ENCODE peak calls at places on chromosomes 2 and 18, in six cellular contexts. One of them, this sample, is unnamed.

GRCh38 chr18:61039251-61039650 is 294.0 kb upstream of the CDH20 start:
- DNase-seq in ecto neural progenitor cell: no peak
- DNase-seq in BJ: no peak
- DNase-seq in germinal center: no peak
- DNase-seq in lower leg skin: no peak
- DNase-seq in GM12865: no peak
- DNase-seq in this sample: no peak

GRCh38 chr2:33598472-33599174 is 476 bp downstream of the FAM98A start:
- DNase-seq in ecto neural progenitor cell: peak; percentile 64
- DNase-seq in BJ: no peak
- DNase-seq in germinal center: peak; percentile 45
- DNase-seq in lower leg skin: no peak
- DNase-seq in GM12865: peak; percentile 85
- DNase-seq in this sample: peak; percentile 69

GRCh38 chr2:88090446-88091283 is 23.0 kb downstream of the SMYD1 start:
- DNase-seq in ecto neural progenitor cell: no peak
- DNase-seq in BJ: no peak
- DNase-seq in germinal center: no peak
- DNase-seq in lower leg skin: no peak
- DNase-seq in GM12865: no peak
- DNase-seq in this sample: no peak

GRCh38 chr2:232487385-232488096 is at the start of gene ECEL1:
- DNase-seq in ecto neural progenitor cell: peak; percentile 71
- DNase-seq in BJ: no peak
- DNase-seq in germinal center: peak; percentile 32
- DNase-seq in lower leg skin: no peak
- DNase-seq in GM12865: no peak
- DNase-seq in this sample: peak; percentile 36

GRCh38 chr2:124024491-124025348 is at the start of gene CNTNAP5:
- DNase-seq in ecto neural progenitor cell: peak; percentile 92
- DNase-seq in BJ: no peak
- DNase-seq in germinal center: peak; percentile 20
- DNase-seq in lower leg skin: no peak
- DNase-seq in GM12865: no peak
- DNase-seq in this sample: peak; percentile 58

GRCh38 chr18:46621871-46622270 is 35.1 kb downstream of the LOXHD1 start:
- DNase-seq in ecto neural progenitor cell: no peak
- DNase-seq in BJ: no peak
- DNase-seq in germinal center: no peak
- DNase-seq in lower leg skin: peak; percentile 65
- DNase-seq in GM12865: no peak
- DNase-seq in this sample: no peak

GRCh38 chr2:75560022-75560767 is 544 bp downstream of the EVA1A start:
- DNase-seq in ecto neural progenitor cell: peak; percentile 67
- DNase-seq in BJ: no peak
- DNase-seq in germinal center: no peak
- DNase-seq in lower leg skin: peak; percentile 86
- DNase-seq in GM12865: peak; percentile 26
- DNase-seq in this sample: no peak

GRCh38 chr2:47190188-47190818 is 35.2 kb upstream of the STPG4 start:
- DNase-seq in ecto neural progenitor cell: no peak
- DNase-seq in BJ: no peak
- DNase-seq in germinal center: no peak
- DNase-seq in lower leg skin: no peak
- DNase-seq in GM12865: no peak
- DNase-seq in this sample: no peak

GRCh38 chr2:197877038-197877437 is 72.6 kb downstream of the PLCL1 start:
- DNase-seq in ecto neural progenitor cell: no peak
- DNase-seq in BJ: no peak
- DNase-seq in germinal center: no peak
- DNase-seq in lower leg skin: no peak
- DNase-seq in GM12865: no peak
- DNase-seq in this sample: no peak

GRCh38 chr2:9799011-9799596 is 44.2 kb upstream of the TAF1B start:
- DNase-seq in ecto neural progenitor cell: no peak
- DNase-seq in BJ: no peak
- DNase-seq in germinal center: no peak
- DNase-seq in lower leg skin: no peak
- DNase-seq in GM12865: peak; percentile 64
- DNase-seq in this sample: no peak

GRCh38 chr2:57899898-57900297 is 146.7 kb upstream of the VRK2 start:
- DNase-seq in ecto neural progenitor cell: no peak
- DNase-seq in BJ: no peak
- DNase-seq in germinal center: no peak
- DNase-seq in lower leg skin: no peak
- DNase-seq in GM12865: no peak
- DNase-seq in this sample: no peak

GRCh38 chr2:98565941-98566340 is 42.4 kb downstream of the COA5 start:
- DNase-seq in ecto neural progenitor cell: no peak
- DNase-seq in BJ: no peak
- DNase-seq in germinal center: no peak
- DNase-seq in lower leg skin: no peak
- DNase-seq in GM12865: no peak
- DNase-seq in this sample: no peak

GRCh38 chr2:13260401-13260800 is 543.7 kb downstream of the TRIB2 start:
- DNase-seq in ecto neural progenitor cell: no peak
- DNase-seq in BJ: no peak
- DNase-seq in germinal center: no peak
- DNase-seq in lower leg skin: no peak
- DNase-seq in GM12865: no peak
- DNase-seq in this sample: peak; percentile 7

GRCh38 chr2:52919668-52920067 is 847.9 kb upstream of the CHAC2 start:
- DNase-seq in ecto neural progenitor cell: no peak
- DNase-seq in BJ: no peak
- DNase-seq in germinal center: no peak
- DNase-seq in lower leg skin: no peak
- DNase-seq in GM12865: no peak
- DNase-seq in this sample: no peak

GRCh38 chr2:114769110-114769509 is 326.7 kb downstream of the DPP10 start:
- DNase-seq in ecto neural progenitor cell: no peak
- DNase-seq in BJ: no peak
- DNase-seq in germinal center: no peak
- DNase-seq in lower leg skin: no peak
- DNase-seq in GM12865: no peak
- DNase-seq in this sample: no peak

GRCh38 chr2:127415593-127416485 is 2.4 kb upstream of the PROC start:
- DNase-seq in ecto neural progenitor cell: peak; percentile 87
- DNase-seq in BJ: no peak
- DNase-seq in germinal center: peak; percentile 84
- DNase-seq in lower leg skin: peak; percentile 92
- DNase-seq in GM12865: peak; percentile 68
- DNase-seq in this sample: peak; percentile 90

GRCh38 chr2:29841386-29842004 is 79.9 kb downstream of the ALK start:
- DNase-seq in ecto neural progenitor cell: peak; percentile 56
- DNase-seq in BJ: no peak
- DNase-seq in germinal center: peak; percentile 40
- DNase-seq in lower leg skin: no peak
- DNase-seq in GM12865: peak; percentile 40
- DNase-seq in this sample: peak; percentile 22

GRCh38 chr2:26631815-26632214 is 9.4 kb downstream of the CIB4 start:
- DNase-seq in ecto neural progenitor cell: no peak
- DNase-seq in BJ: no peak
- DNase-seq in germinal center: no peak
- DNase-seq in lower leg skin: no peak
- DNase-seq in GM12865: no peak
- DNase-seq in this sample: no peak

GRCh38 chr2:207131634-207132418 is 33.9 kb downstream of the KLF7 start:
- DNase-seq in ecto neural progenitor cell: no peak
- DNase-seq in BJ: no peak
- DNase-seq in germinal center: no peak
- DNase-seq in lower leg skin: no peak
- DNase-seq in GM12865: no peak
- DNase-seq in this sample: no peak

GRCh38 chr2:62660087-62660486 is 45.4 kb upstream of the EHBP1 start:
- DNase-seq in ecto neural progenitor cell: no peak
- DNase-seq in BJ: no peak
- DNase-seq in germinal center: no peak
- DNase-seq in lower leg skin: no peak
- DNase-seq in GM12865: peak; percentile 59
- DNase-seq in this sample: peak; percentile 31

GRCh38 chr2:70726947-70727725 is 40.9 kb downstream of the ADD2 start:
- DNase-seq in ecto neural progenitor cell: no peak
- DNase-seq in BJ: no peak
- DNase-seq in germinal center: no peak
- DNase-seq in lower leg skin: no peak
- DNase-seq in GM12865: no peak
- DNase-seq in this sample: no peak

GRCh38 chr18:74596959-74597661 is 560 bp upstream of the ZNF407 start:
- DNase-seq in ecto neural progenitor cell: peak; percentile 77
- DNase-seq in BJ: no peak
- DNase-seq in germinal center: peak; percentile 54
- DNase-seq in lower leg skin: peak; percentile 94
- DNase-seq in GM12865: peak; percentile 74
- DNase-seq in this sample: peak; percentile 76

GRCh38 chr2:17171446-17172049 is 346.7 kb downstream of the RAD51AP2 start:
- DNase-seq in ecto neural progenitor cell: peak; percentile 72
- DNase-seq in BJ: no peak
- DNase-seq in germinal center: peak; percentile 10
- DNase-seq in lower leg skin: no peak
- DNase-seq in GM12865: peak; percentile 26
- DNase-seq in this sample: peak; percentile 43

GRCh38 chr2:55861733-55862132 is 61.8 kb downstream of the EFEMP1 start:
- DNase-seq in ecto neural progenitor cell: no peak
- DNase-seq in BJ: no peak
- DNase-seq in germinal center: no peak
- DNase-seq in lower leg skin: no peak
- DNase-seq in GM12865: no peak
- DNase-seq in this sample: no peak

GRCh38 chr2:237593596-237594310 is 3.2 kb upstream of the RAB17 start:
- DNase-seq in ecto neural progenitor cell: no peak
- DNase-seq in BJ: no peak
- DNase-seq in germinal center: no peak
- DNase-seq in lower leg skin: no peak
- DNase-seq in GM12865: no peak
- DNase-seq in this sample: no peak

GRCh38 chr2:42108852-42109251 is 60.3 kb upstream of the EML4 start:
- DNase-seq in ecto neural progenitor cell: no peak
- DNase-seq in BJ: no peak
- DNase-seq in germinal center: no peak
- DNase-seq in lower leg skin: peak; percentile 65
- DNase-seq in GM12865: no peak
- DNase-seq in this sample: no peak

GRCh38 chr2:110637093-110637492 is 40.8 kb downstream of the BUB1 start:
- DNase-seq in ecto neural progenitor cell: no peak
- DNase-seq in BJ: no peak
- DNase-seq in germinal center: no peak
- DNase-seq in lower leg skin: no peak
- DNase-seq in GM12865: no peak
- DNase-seq in this sample: no peak

GRCh38 chr2:10003206-10004125 is 39.9 kb upstream of the KLF11 start:
- DNase-seq in ecto neural progenitor cell: no peak
- DNase-seq in BJ: no peak
- DNase-seq in germinal center: no peak
- DNase-seq in lower leg skin: peak; percentile 84
- DNase-seq in GM12865: no peak
- DNase-seq in this sample: no peak

GRCh38 chr2:54306561-54306960 is 50.5 kb upstream of the TSPYL6 start:
- DNase-seq in ecto neural progenitor cell: no peak
- DNase-seq in BJ: no peak
- DNase-seq in germinal center: no peak
- DNase-seq in lower leg skin: no peak
- DNase-seq in GM12865: no peak
- DNase-seq in this sample: no peak

GRCh38 chr2:223599646-223600009 is 2.5 kb downstream of the SCG2 start:
- DNase-seq in ecto neural progenitor cell: no peak
- DNase-seq in BJ: no peak
- DNase-seq in germinal center: no peak
- DNase-seq in lower leg skin: no peak
- DNase-seq in GM12865: no peak
- DNase-seq in this sample: no peak

GRCh38 chr2:229920011-229920781 is 1.6 kb downstream of the TRIP12 start:
- DNase-seq in ecto neural progenitor cell: peak; percentile 49
- DNase-seq in BJ: no peak
- DNase-seq in germinal center: peak; percentile 14
- DNase-seq in lower leg skin: no peak
- DNase-seq in GM12865: peak; percentile 32
- DNase-seq in this sample: no peak

GRCh38 chr2:183898641-183899040 is 699.7 kb upstream of the ZNF804A start:
- DNase-seq in ecto neural progenitor cell: no peak
- DNase-seq in BJ: no peak
- DNase-seq in germinal center: no peak
- DNase-seq in lower leg skin: no peak
- DNase-seq in GM12865: no peak
- DNase-seq in this sample: no peak